ENCODE peak calls at places on chromosomes 5 and 9, in ten cellular contexts. Y, C, W, I, D, N, Q, T, Z and B are unnamed samples.
A peak's percentile ranks its signal among the peaks of the same experiment; 100 is the strongest.

GRCh38 chr9:121394292-121394691 is 24.2 kb upstream of the STOM start:
- DNase-seq in Y (no peak), C (no peak), W (no peak), I (no peak), D (no peak), N (no peak), Q (no peak), T (no peak), Z (no peak), B (no peak)

GRCh38 chr9:4425358-4426045 is 64.8 kb upstream of the SLC1A1 start:
- DNase-seq in Y (no peak), C (peak; percentile 20), W (peak; percentile 12), I (no peak), D (no peak), N (no peak), Q (no peak), T (no peak), Z (peak; percentile 63), B (no peak)

GRCh38 chr5:180618830-180619562 is 27.7 kb upstream of the SCGB3A1 start:
- DNase-seq in Y (peak; percentile 47), C (peak; percentile 47), W (peak; percentile 63), I (no peak), D (no peak), N (no peak), Q (no peak), T (no peak), Z (no peak), B (peak; percentile 73)

GRCh38 chr9:18703086-18703750 is 229.3 kb downstream of the ADAMTSL1 start:
- DNase-seq in Y (no peak), C (no peak), W (peak; percentile 49), I (no peak), D (no peak), N (no peak), Q (no peak), T (no peak), Z (no peak), B (no peak)

GRCh38 chr5:68314465-68314864 is 98.9 kb downstream of the PIK3R1 start:
- DNase-seq in Y (no peak), C (no peak), W (no peak), I (no peak), D (no peak), N (no peak), Q (no peak), T (no peak), Z (no peak), B (no peak)

GRCh38 chr9:91034976-91035824 is 233.6 kb downstream of the SYK start:
- DNase-seq in Y (no peak), C (no peak), W (no peak), I (peak; percentile 79), D (no peak), N (no peak), Q (no peak), T (no peak), Z (no peak), B (no peak)

GRCh38 chr9:121753802-121754654 is 102.6 kb downstream of the DAB2IP start:
- DNase-seq in Y (no peak), C (no peak), W (no peak), I (no peak), D (no peak), N (no peak), Q (no peak), T (no peak), Z (peak; percentile 55), B (no peak)

GRCh38 chr9:37474438-37474837 is 9.2 kb upstream of the ZBTB5 start:
- DNase-seq in Y (no peak), C (no peak), W (no peak), I (no peak), D (no peak), N (no peak), Q (no peak), T (no peak), Z (no peak), B (no peak)

GRCh38 chr9:132798817-132799790 is 79.0 kb downstream of the AK8 start:
- DNase-seq in Y (no peak), C (peak; percentile 4), W (peak; percentile 4), I (peak; percentile 78), D (no peak), N (peak; percentile 62), Q (no peak), T (no peak), Z (peak; percentile 15), B (peak; percentile 54)

GRCh38 chr5:41182666-41183065 is 30.7 kb downstream of the C6 start:
- DNase-seq in Y (no peak), C (no peak), W (no peak), I (no peak), D (no peak), N (no peak), Q (no peak), T (no peak), Z (no peak), B (no peak)

GRCh38 chr9:69905291-69905690 is 84.7 kb downstream of the CFAP95 start:
- DNase-seq in Y (no peak), C (no peak), W (no peak), I (no peak), D (no peak), N (no peak), Q (no peak), T (no peak), Z (no peak), B (no peak)

GRCh38 chr9:80040457-80040856 is 468.7 kb downstream of the TLE4 start:
- DNase-seq in Y (no peak), C (no peak), W (no peak), I (no peak), D (no peak), N (no peak), Q (no peak), T (no peak), Z (no peak), B (no peak)

GRCh38 chr5:107821288-107821687 is 150.6 kb upstream of the EFNA5 start:
- DNase-seq in Y (no peak), C (no peak), W (no peak), I (no peak), D (no peak), N (no peak), Q (no peak), T (no peak), Z (no peak), B (no peak)

GRCh38 chr5:130836729-130837660 is 328.1 kb downstream of the HINT1 start:
- DNase-seq in Y (no peak), C (peak; percentile 20), W (peak; percentile 35), I (no peak), D (peak; percentile 0), N (no peak), Q (no peak), T (no peak), Z (peak; percentile 34), B (no peak)
- H3K4me3 ChIP-seq in Y (peak overlapping the region; percentile 59), C (peak overlapping the region; percentile 2), W (peak overlapping the region; percentile 46), I (peak overlapping the region; percentile 30), D (peak overlapping the region; percentile 13), N (no peak overlapping the region), Q (peak overlapping the region; percentile 24), T (no peak overlapping the region), Z (no peak overlapping the region), B (no peak overlapping the region)

GRCh38 chr9:38761999-38762398 is 42.1 kb upstream of the FAM240B start:
- DNase-seq in Y (no peak), C (no peak), W (no peak), I (no peak), D (no peak), N (no peak), Q (no peak), T (no peak), Z (no peak), B (no peak)
- H3K4me3 ChIP-seq in Y (no peak overlapping the region), C (no peak overlapping the region), W (no peak overlapping the region), I (no peak overlapping the region), D (no peak overlapping the region), N (no peak overlapping the region), Q (no peak overlapping the region), T (no peak overlapping the region), Z (no peak overlapping the region), B (no peak overlapping the region)

GRCh38 chr5:175444060-175444904 is at the start of gene DRD1:
- DNase-seq in Y (peak; percentile 41), C (peak; percentile 15), W (peak; percentile 11), I (no peak), D (no peak), N (no peak), Q (peak; percentile 16), T (no peak), Z (peak; percentile 20), B (no peak)
- H3K4me3 ChIP-seq in Y (no peak within 1 kb of the TSS), C (no peak within 1 kb of the TSS), W (no peak within 1 kb of the TSS), I (peak within 1 kb of the TSS; percentile 44), D (no peak within 1 kb of the TSS), N (peak within 1 kb of the TSS; percentile 44), Q (peak within 1 kb of the TSS; percentile 12), T (no peak within 1 kb of the TSS), Z (no peak within 1 kb of the TSS), B (no peak within 1 kb of the TSS)

GRCh38 chr5:55223219-55223987 is 3.7 kb downstream of the MCIDAS start:
- DNase-seq in Y (no peak), C (no peak), W (no peak), I (no peak), D (no peak), N (no peak), Q (no peak), T (no peak), Z (no peak), B (no peak)
- H3K4me3 ChIP-seq in Y (peak overlapping the region; percentile 24), C (no peak overlapping the region), W (no peak overlapping the region), I (no peak overlapping the region), D (no peak overlapping the region), N (no peak overlapping the region), Q (no peak overlapping the region), T (no peak overlapping the region), Z (no peak overlapping the region), B (no peak overlapping the region)

DNA sequence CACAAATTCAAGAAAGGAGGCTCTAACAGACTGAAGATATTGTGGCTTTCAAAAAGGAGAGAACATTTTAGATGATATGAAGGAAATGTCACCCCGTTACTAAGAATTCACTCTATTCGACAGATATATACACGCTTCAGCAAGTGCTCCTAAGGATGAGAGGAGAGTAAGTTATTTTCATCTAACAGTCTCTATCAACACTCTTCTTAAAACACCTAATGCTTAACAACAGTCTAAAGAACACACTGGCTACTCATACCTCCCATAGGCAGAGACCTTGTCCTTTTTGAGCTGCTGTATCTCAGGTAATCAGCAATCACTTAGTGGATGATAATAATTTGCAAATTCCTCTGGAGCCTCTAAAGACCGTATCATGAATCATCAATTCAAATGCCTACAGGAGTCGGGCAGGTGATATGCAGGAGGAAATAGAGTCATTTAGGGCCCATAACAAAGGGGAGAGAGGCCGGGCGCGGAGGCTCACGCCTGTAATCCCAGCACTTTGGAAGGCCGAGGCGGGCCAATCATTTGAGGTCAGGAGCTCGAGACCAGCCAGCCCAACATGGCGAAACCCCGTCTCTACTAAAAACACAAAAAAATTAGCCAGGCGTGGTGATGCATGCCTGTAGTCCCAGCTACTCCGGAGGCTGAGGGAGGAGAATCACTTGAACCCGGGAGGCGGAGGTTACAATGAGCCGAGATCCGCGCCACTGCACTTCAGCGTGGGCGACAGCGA is 1.3 kb upstream of the HSDL2 start:
- DNase-seq in Y (no peak), C (peak; percentile 8), W (no peak), I (no peak), D (no peak), N (no peak), Q (no peak), T (no peak), Z (peak; percentile 16), B (peak; percentile 17)
- H3K4me3 ChIP-seq in Y (peak overlapping the region; percentile 88), C (peak overlapping the region; percentile 93), W (peak overlapping the region; percentile 95), I (peak overlapping the region; percentile 94), D (peak overlapping the region; percentile 90), N (peak overlapping the region; percentile 32), Q (peak overlapping the region; percentile 50), T (peak overlapping the region; percentile 81), Z (peak overlapping the region; percentile 98), B (peak overlapping the region; percentile 88)

GRCh38 chr9:89474939-89475338 is 23.0 kb downstream of the SEMA4D start:
- DNase-seq in Y (no peak), C (no peak), W (no peak), I (no peak), D (no peak), N (no peak), Q (no peak), T (no peak), Z (no peak), B (no peak)
- H3K4me3 ChIP-seq in Y (peak overlapping the region; percentile 62), C (no peak overlapping the region), W (no peak overlapping the region), I (no peak overlapping the region), D (no peak overlapping the region), N (no peak overlapping the region), Q (no peak overlapping the region), T (no peak overlapping the region), Z (no peak overlapping the region), B (no peak overlapping the region)